ENCODE peak calls at places on chromosomes 11 and 22, in four cellular contexts. One of them, this sample, is unnamed.

GRCh38 chr11:125465254-125465653 is 30.8 kb downstream of the FEZ1 start:
- DNase-seq in WERI-Rb-1: no peak
- DNase-seq in sigmoid colon: no peak
- DNase-seq in lower leg skin: no peak
- DNase-seq in this sample: no peak

GRCh38 chr22:50621948-50622722 is 5.8 kb downstream of the ARSA start:
- DNase-seq in WERI-Rb-1: no peak
- DNase-seq in sigmoid colon: no peak
- DNase-seq in lower leg skin: no peak
- DNase-seq in this sample: no peak

GRCh38 chr11:96464695-96465307 is 75.0 kb downstream of the JRKL start:
- DNase-seq in WERI-Rb-1: no peak
- DNase-seq in sigmoid colon: no peak
- DNase-seq in lower leg skin: no peak
- DNase-seq in this sample: no peak

GRCh38 chr11:104092744-104093143 is 56.3 kb downstream of the DDI1 start:
- DNase-seq in WERI-Rb-1: no peak
- DNase-seq in sigmoid colon: no peak
- DNase-seq in lower leg skin: no peak
- DNase-seq in this sample: no peak

GRCh38 chr11:76280151-76280881 is 74.0 kb upstream of the WNT11 start:
- DNase-seq in WERI-Rb-1: no peak
- DNase-seq in sigmoid colon: no peak
- DNase-seq in lower leg skin: no peak
- DNase-seq in this sample: no peak

GRCh38 chr11:70666336-70666735 is 268.0 kb downstream of the CTTN start:
- DNase-seq in WERI-Rb-1: no peak
- DNase-seq in sigmoid colon: no peak
- DNase-seq in lower leg skin: no peak
- DNase-seq in this sample: no peak

GRCh38 chr11:33682446-33682845 is 18.2 kb downstream of the C11orf91 start:
- DNase-seq in WERI-Rb-1: peak
- DNase-seq in sigmoid colon: no peak
- DNase-seq in lower leg skin: peak
- DNase-seq in this sample: no peak

GRCh38 chr22:31153357-31153756 is 6.6 kb upstream of the RNF185 start:
- DNase-seq in WERI-Rb-1: no peak
- DNase-seq in sigmoid colon: no peak
- DNase-seq in lower leg skin: no peak
- DNase-seq in this sample: no peak

GRCh38 chr11:1151366-1152315 is 6.1 kb upstream of the MUC5AC start:
- DNase-seq in WERI-Rb-1: no peak
- DNase-seq in sigmoid colon: no peak
- DNase-seq in lower leg skin: no peak
- DNase-seq in this sample: peak

GRCh38 chr11:19724765-19725164 is 12.1 kb downstream of the NAV2 start:
- DNase-seq in WERI-Rb-1: no peak
- DNase-seq in sigmoid colon: no peak
- DNase-seq in lower leg skin: no peak
- DNase-seq in this sample: no peak

DNA sequence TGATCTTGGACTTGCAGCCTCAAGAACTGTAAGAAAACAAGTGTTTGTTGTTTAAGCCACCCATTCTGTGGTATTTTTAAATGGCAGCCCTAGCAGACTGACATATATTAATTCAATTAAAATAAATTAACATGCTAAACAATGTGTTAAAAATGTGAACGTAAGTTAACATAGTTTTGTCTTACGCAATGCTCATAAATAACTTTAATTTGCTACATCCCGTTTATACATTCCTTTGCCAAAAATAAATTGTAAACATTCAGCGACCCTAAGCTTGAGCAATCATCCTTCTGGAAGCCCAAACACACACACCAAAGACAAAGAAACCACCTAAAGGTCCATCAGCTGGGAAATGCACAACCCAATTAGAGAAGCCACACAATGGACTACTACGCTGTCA is 70.4 kb downstream of the CELSR1 start:
- DNase-seq in WERI-Rb-1: no peak
- DNase-seq in sigmoid colon: no peak
- DNase-seq in lower leg skin: no peak
- DNase-seq in this sample: no peak
- TF ChIP-seq CTCF in WERI-Rb-1: no peak
- TF ChIP-seq CTCF in sigmoid colon: no peak
- TF ChIP-seq CTCF in lower leg skin: no peak
- TF ChIP-seq CTCF in this sample: no peak

DNA sequence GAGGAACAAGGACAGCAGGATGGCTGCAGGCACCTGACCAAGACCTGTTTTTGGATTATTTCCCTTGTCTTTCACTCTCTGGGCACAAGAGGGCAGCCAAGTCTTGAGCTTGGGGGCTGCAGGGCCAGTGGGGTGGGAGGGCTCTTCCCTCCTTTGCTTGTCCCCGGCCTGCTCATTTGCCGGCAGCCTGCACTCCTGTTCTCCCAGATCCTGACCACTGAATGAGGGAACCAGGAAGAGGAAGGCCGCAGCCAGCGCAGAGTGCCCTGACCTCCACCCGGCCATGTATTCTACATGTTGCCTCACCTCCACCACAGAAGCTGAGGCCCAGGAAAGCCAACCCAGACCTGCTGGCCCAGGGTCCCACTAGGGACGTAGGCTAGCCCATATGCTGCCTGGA is 15.5 kb upstream of the NNMT start:
- DNase-seq in WERI-Rb-1: peak
- DNase-seq in sigmoid colon: peak
- DNase-seq in lower leg skin: no peak
- DNase-seq in this sample: no peak
- TF ChIP-seq CTCF in WERI-Rb-1: peak
- TF ChIP-seq CTCF in sigmoid colon: peak
- TF ChIP-seq CTCF in lower leg skin: no peak
- TF ChIP-seq CTCF in this sample: peak

DNA sequence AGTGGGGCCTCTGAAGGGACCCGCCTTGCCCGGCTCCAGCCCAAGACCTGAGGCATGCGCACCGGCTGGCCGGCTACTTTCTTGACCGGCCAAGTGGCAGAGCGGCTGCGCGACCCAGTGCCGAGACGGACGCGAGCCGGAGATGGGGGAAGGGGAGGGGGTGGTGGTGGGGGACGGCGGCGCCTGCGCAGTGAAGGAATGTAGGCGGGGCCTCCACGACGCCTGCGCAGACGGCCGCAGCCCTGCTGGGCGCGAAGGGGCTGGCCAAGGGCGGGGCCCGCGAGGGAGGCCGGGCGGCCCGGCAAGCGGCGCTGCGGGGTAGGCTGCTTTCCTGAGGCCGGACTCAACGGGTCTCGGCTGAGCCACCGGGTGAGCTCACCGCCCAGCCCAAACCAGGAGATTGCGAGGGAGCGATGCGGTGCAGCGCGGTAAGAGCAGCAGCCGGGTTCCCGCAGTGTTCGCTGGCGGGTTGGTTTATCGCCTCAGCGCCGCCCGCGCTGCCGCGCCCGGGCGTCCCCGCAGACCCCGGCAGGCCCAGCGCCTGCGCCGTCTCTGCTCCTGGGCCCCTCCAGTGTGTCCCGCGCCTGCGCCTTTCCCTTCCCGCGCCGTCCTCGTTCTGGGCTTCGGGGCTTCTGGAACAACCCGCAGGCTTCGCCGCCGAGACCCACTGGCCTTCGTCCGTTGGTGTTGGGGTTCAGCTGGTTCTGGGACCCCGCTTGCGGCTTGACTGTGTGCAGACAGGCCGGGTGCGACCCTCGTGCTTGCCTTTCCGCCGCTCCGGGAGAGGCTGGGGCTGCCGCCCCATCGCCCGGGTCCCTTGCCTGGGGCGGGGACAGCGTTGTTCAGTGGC is at the start of gene SPECC1L:
- DNase-seq in WERI-Rb-1: peak
- DNase-seq in sigmoid colon: peak
- DNase-seq in lower leg skin: peak
- DNase-seq in this sample: peak
- TF ChIP-seq CTCF in WERI-Rb-1: peak
- TF ChIP-seq CTCF in sigmoid colon: no peak
- TF ChIP-seq CTCF in lower leg skin: no peak
- TF ChIP-seq CTCF in this sample: no peak

GRCh38 chr22:42074846-42075245 is 798 bp downstream of the PHETA2 start:
- DNase-seq in WERI-Rb-1: no peak
- DNase-seq in sigmoid colon: no peak
- DNase-seq in lower leg skin: no peak
- DNase-seq in this sample: no peak

GRCh38 chr22:42075277-42075676 is 1.2 kb downstream of the PHETA2 start:
- DNase-seq in WERI-Rb-1: no peak
- DNase-seq in sigmoid colon: no peak
- DNase-seq in lower leg skin: no peak
- DNase-seq in this sample: no peak

GRCh38 chr22:42072606-42073330 is 1.3 kb upstream of the PHETA2 start:
- DNase-seq in WERI-Rb-1: no peak
- DNase-seq in sigmoid colon: no peak
- DNase-seq in lower leg skin: no peak
- DNase-seq in this sample: no peak

GRCh38 chr22:42073568-42074152 is 388 bp upstream of the PHETA2 start:
- DNase-seq in WERI-Rb-1: no peak
- DNase-seq in sigmoid colon: no peak
- DNase-seq in lower leg skin: no peak
- DNase-seq in this sample: no peak

GRCh38 chr22:42074153-42074750 is at the start of gene PHETA2:
- DNase-seq in WERI-Rb-1: no peak
- DNase-seq in sigmoid colon: no peak
- DNase-seq in lower leg skin: no peak
- DNase-seq in this sample: peak
- TF ChIP-seq CTCF in WERI-Rb-1: no peak
- TF ChIP-seq CTCF in sigmoid colon: no peak
- TF ChIP-seq CTCF in lower leg skin: no peak
- TF ChIP-seq CTCF in this sample: peak

This sample was measured in CD14-positive monocyte.